ENCODE peak calls at places on chromosomes 4 and X, in five cellular contexts. V is neuronal stem cell, C is H9, D is mesenchymal stem cell, R is H1. F is an unnamed sample.

GRCh38 chr4:8540072-8540471 is 40.1 kb upstream of the GPR78 start:
- DNase-seq in V (no peak), C (no peak), D (no peak), R (no peak), F (no peak)

GRCh38 chrX:150362599-150363481 is at the start of gene MAMLD1:
- DNase-seq in V (no peak), C (peak), D (peak), R (no peak), F (peak)

GRCh38 chr4:113919611-113920010 is 59.8 kb downstream of the ARSJ start:
- DNase-seq in V (no peak), C (no peak), D (peak), R (no peak), F (no peak)

GRCh38 chrX:132676561-132677186 is 187.8 kb upstream of the MBNL3 start:
- DNase-seq in V (no peak), C (peak), D (no peak), R (no peak), F (no peak)

GRCh38 chrX:138996268-138996667 is 284.8 kb upstream of the FGF13 start:
- DNase-seq in V (no peak), C (no peak), D (no peak), R (no peak), F (no peak)

GRCh38 chr4:16627999-16628398 is 270.4 kb downstream of the LDB2 start:
- DNase-seq in V (no peak), C (no peak), D (peak), R (no peak), F (peak)

GRCh38 chr4:24560770-24561415 is 23.5 kb downstream of the DHX15 start:
- DNase-seq in V (no peak), C (no peak), D (no peak), R (no peak), F (no peak)

GRCh38 chr4:16078195-16078756 is 5.5 kb downstream of the PROM1 start:
- DNase-seq in V (no peak), C (no peak), D (no peak), R (no peak), F (no peak)

GRCh38 chr4:48779998-48780866 is at the start of gene FRYL:
- DNase-seq in V (peak), C (peak), D (peak), R (peak), F (peak)

GRCh38 chrX:118519411-118520205 is 24.0 kb downstream of the DOCK11 start:
- DNase-seq in V (no peak), C (no peak), D (peak), R (no peak), F (no peak)

GRCh38 chr4:168633474-168633873 is 136.6 kb downstream of the PALLD start:
- DNase-seq in V (no peak), C (no peak), D (peak), R (no peak), F (no peak)

GRCh38 chrX:69995400-69996101 is 54.2 kb downstream of the AWAT2 start:
- DNase-seq in V (no peak), C (no peak), D (no peak), R (no peak), F (no peak)

GRCh38 chr4:139785356-139785755 is 119.7 kb downstream of the MGST2 start:
- DNase-seq in V (no peak), C (no peak), D (no peak), R (no peak), F (no peak)
- H2BK12ac ChIP-seq in V (no peak), C (no peak), D (no peak), R (no peak), F (no peak)

DNA sequence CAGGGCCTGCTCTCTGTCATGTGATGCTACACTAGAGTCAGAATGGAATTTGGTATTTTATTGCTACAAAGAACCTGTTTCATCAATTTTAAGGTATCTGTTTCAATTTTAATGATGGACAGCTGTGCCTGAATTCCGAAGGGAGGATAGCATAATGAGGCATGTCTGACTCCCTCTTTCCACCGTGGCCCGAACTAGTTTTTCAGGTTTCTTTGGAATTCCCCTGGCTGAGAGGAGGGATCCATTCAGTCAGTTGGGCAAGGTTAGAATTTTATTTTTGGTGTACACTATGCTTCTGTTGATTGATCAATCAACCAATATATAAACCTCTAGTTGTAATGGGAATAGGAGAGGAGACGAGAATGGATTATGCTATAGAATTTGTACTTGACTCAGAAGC is 761.8 kb downstream of the FAM133A start:
- DNase-seq in V (no peak), C (no peak), D (no peak), R (no peak), F (peak)
- H2BK12ac ChIP-seq in V (no peak), C (no peak), D (no peak), R (no peak), F (no peak)

DNA sequence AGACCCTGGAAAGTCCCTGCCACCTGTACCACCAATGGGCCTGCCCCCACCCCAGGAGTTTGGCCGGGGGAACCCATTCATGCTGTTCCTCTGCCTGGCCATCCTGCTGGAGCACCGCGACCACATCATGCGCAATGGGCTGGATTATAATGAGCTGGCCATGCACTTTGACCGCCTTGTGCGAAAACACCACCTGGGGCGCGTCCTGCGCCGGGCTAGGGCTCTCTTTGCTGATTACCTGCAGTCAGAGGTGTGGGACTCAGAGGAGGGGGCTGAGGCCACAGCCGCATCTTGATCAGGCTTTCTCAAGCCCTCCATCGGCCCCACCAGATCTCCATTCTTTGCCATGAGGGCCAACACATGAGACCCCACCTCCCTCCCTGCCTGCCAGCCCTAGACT is 13.6 kb upstream of the RBM3 start:
- DNase-seq in V (no peak), C (no peak), D (no peak), R (no peak), F (no peak)
- H2BK12ac ChIP-seq in V (no peak), C (no peak), D (no peak), R (no peak), F (no peak)

GRCh38 chrX:104806346-104806745 is 240.3 kb downstream of the IL1RAPL2 start:
- DNase-seq in V (no peak), C (no peak), D (no peak), R (no peak), F (peak)
- H2BK12ac ChIP-seq in V (no peak), C (no peak), D (no peak), R (no peak), F (no peak)

GRCh38 chrX:31185884-31186283 is 114.0 kb upstream of the FTHL17 start:
- DNase-seq in V (no peak), C (no peak), D (no peak), R (no peak), F (no peak)

GRCh38 chrX:31181377-31182038 is 109.7 kb upstream of the FTHL17 start:
- DNase-seq in V (no peak), C (no peak), D (peak), R (no peak), F (no peak)

GRCh38 chrX:31190221-31190975 is 118.6 kb upstream of the FTHL17 start:
- DNase-seq in V (no peak), C (no peak), D (no peak), R (no peak), F (no peak)

GRCh38 chrX:31186693-31187338 is 115.0 kb upstream of the FTHL17 start:
- DNase-seq in V (no peak), C (no peak), D (no peak), R (no peak), F (no peak)
- H2BK12ac ChIP-seq in V (no peak), C (no peak), D (no peak), R (no peak), F (no peak)